ENCODE peak calls at places on chromosomes 12 and 14, in seven cellular contexts. One of them, this sample, is unnamed.

GRCh38 chr12:15173142-15173541 is 48.1 kb downstream of the RERG start:
- DNase-seq in choroid plexus epithelial cell: no peak
- DNase-seq in cardiac muscle cell: no peak
- DNase-seq in HTR-8/SVneo: no peak
- DNase-seq in central memory CD8-positive, alpha-beta T cell: no peak
- DNase-seq in CD8-positive, alpha-beta T cell: no peak
- DNase-seq in GOT3: no peak
- DNase-seq in this sample: no peak

GRCh38 chr12:50517456-50518048 is 12.8 kb downstream of the DIP2B start:
- DNase-seq in choroid plexus epithelial cell: peak
- DNase-seq in cardiac muscle cell: no peak
- DNase-seq in HTR-8/SVneo: no peak
- DNase-seq in central memory CD8-positive, alpha-beta T cell: no peak
- DNase-seq in CD8-positive, alpha-beta T cell: no peak
- DNase-seq in GOT3: no peak
- DNase-seq in this sample: no peak

GRCh38 chr12:56261503-56262230 is 3.5 kb upstream of the ANKRD52 start:
- DNase-seq in choroid plexus epithelial cell: peak
- DNase-seq in cardiac muscle cell: no peak
- DNase-seq in HTR-8/SVneo: peak
- DNase-seq in central memory CD8-positive, alpha-beta T cell: no peak
- DNase-seq in CD8-positive, alpha-beta T cell: no peak
- DNase-seq in GOT3: no peak
- DNase-seq in this sample: no peak

GRCh38 chr14:55671641-55672040 is 91.6 kb downstream of the KTN1 start:
- DNase-seq in choroid plexus epithelial cell: peak
- DNase-seq in cardiac muscle cell: no peak
- DNase-seq in HTR-8/SVneo: no peak
- DNase-seq in central memory CD8-positive, alpha-beta T cell: no peak
- DNase-seq in CD8-positive, alpha-beta T cell: no peak
- DNase-seq in GOT3: no peak
- DNase-seq in this sample: no peak

GRCh38 chr12:69007166-69007857 is 74.3 kb upstream of the CPM start:
- DNase-seq in choroid plexus epithelial cell: peak
- DNase-seq in cardiac muscle cell: peak
- DNase-seq in HTR-8/SVneo: peak
- DNase-seq in central memory CD8-positive, alpha-beta T cell: no peak
- DNase-seq in CD8-positive, alpha-beta T cell: no peak
- DNase-seq in GOT3: no peak
- DNase-seq in this sample: no peak

GRCh38 chr12:87348071-87348470 is 681.1 kb downstream of the C12orf50 start:
- DNase-seq in choroid plexus epithelial cell: no peak
- DNase-seq in cardiac muscle cell: no peak
- DNase-seq in HTR-8/SVneo: no peak
- DNase-seq in central memory CD8-positive, alpha-beta T cell: no peak
- DNase-seq in CD8-positive, alpha-beta T cell: no peak
- DNase-seq in GOT3: no peak
- DNase-seq in this sample: no peak

GRCh38 chr12:83016226-83016835 is 329.6 kb downstream of the TMTC2 start:
- DNase-seq in choroid plexus epithelial cell: peak
- DNase-seq in cardiac muscle cell: peak
- DNase-seq in HTR-8/SVneo: no peak
- DNase-seq in central memory CD8-positive, alpha-beta T cell: no peak
- DNase-seq in CD8-positive, alpha-beta T cell: no peak
- DNase-seq in GOT3: no peak
- DNase-seq in this sample: no peak

GRCh38 chr12:22160396-22161003 is 114.5 kb downstream of the CMAS start:
- DNase-seq in choroid plexus epithelial cell: no peak
- DNase-seq in cardiac muscle cell: no peak
- DNase-seq in HTR-8/SVneo: no peak
- DNase-seq in central memory CD8-positive, alpha-beta T cell: no peak
- DNase-seq in CD8-positive, alpha-beta T cell: no peak
- DNase-seq in GOT3: no peak
- DNase-seq in this sample: no peak

GRCh38 chr12:101963703-101964102 is 86.3 kb downstream of the DRAM1 start:
- DNase-seq in choroid plexus epithelial cell: no peak
- DNase-seq in cardiac muscle cell: no peak
- DNase-seq in HTR-8/SVneo: no peak
- DNase-seq in central memory CD8-positive, alpha-beta T cell: no peak
- DNase-seq in CD8-positive, alpha-beta T cell: no peak
- DNase-seq in GOT3: no peak
- DNase-seq in this sample: no peak

GRCh38 chr12:3158851-3159465 is 81.8 kb downstream of the TSPAN9 start:
- DNase-seq in choroid plexus epithelial cell: peak
- DNase-seq in cardiac muscle cell: no peak
- DNase-seq in HTR-8/SVneo: no peak
- DNase-seq in central memory CD8-positive, alpha-beta T cell: no peak
- DNase-seq in CD8-positive, alpha-beta T cell: no peak
- DNase-seq in GOT3: no peak
- DNase-seq in this sample: no peak

GRCh38 chr12:108591267-108591980 is 6.5 kb downstream of the TMEM119 start:
- DNase-seq in choroid plexus epithelial cell: no peak
- DNase-seq in cardiac muscle cell: no peak
- DNase-seq in HTR-8/SVneo: no peak
- DNase-seq in central memory CD8-positive, alpha-beta T cell: no peak
- DNase-seq in CD8-positive, alpha-beta T cell: no peak
- DNase-seq in GOT3: no peak
- DNase-seq in this sample: no peak

GRCh38 chr12:86334071-86334470 is 77.9 kb upstream of the MGAT4C start:
- DNase-seq in choroid plexus epithelial cell: no peak
- DNase-seq in cardiac muscle cell: no peak
- DNase-seq in HTR-8/SVneo: no peak
- DNase-seq in central memory CD8-positive, alpha-beta T cell: no peak
- DNase-seq in CD8-positive, alpha-beta T cell: no peak
- DNase-seq in GOT3: no peak
- DNase-seq in this sample: no peak

GRCh38 chr12:30437616-30438015 is 258.1 kb downstream of the IPO8 start:
- DNase-seq in choroid plexus epithelial cell: no peak
- DNase-seq in cardiac muscle cell: no peak
- DNase-seq in HTR-8/SVneo: no peak
- DNase-seq in central memory CD8-positive, alpha-beta T cell: no peak
- DNase-seq in CD8-positive, alpha-beta T cell: no peak
- DNase-seq in GOT3: no peak
- DNase-seq in this sample: no peak

GRCh38 chr12:57093412-57094193 is 4.7 kb downstream of the NAB2 start:
- DNase-seq in choroid plexus epithelial cell: peak
- DNase-seq in cardiac muscle cell: peak
- DNase-seq in HTR-8/SVneo: no peak
- DNase-seq in central memory CD8-positive, alpha-beta T cell: no peak
- DNase-seq in CD8-positive, alpha-beta T cell: peak
- DNase-seq in GOT3: no peak
- DNase-seq in this sample: peak

GRCh38 chr12:132174703-132175490 is 30.6 kb downstream of the NOC4L start:
- DNase-seq in choroid plexus epithelial cell: no peak
- DNase-seq in cardiac muscle cell: no peak
- DNase-seq in HTR-8/SVneo: no peak
- DNase-seq in central memory CD8-positive, alpha-beta T cell: no peak
- DNase-seq in CD8-positive, alpha-beta T cell: no peak
- DNase-seq in GOT3: no peak
- DNase-seq in this sample: no peak

GRCh38 chr14:71597289-71597920 is 334.8 kb upstream of the RGS6 start:
- DNase-seq in choroid plexus epithelial cell: no peak
- DNase-seq in cardiac muscle cell: no peak
- DNase-seq in HTR-8/SVneo: no peak
- DNase-seq in central memory CD8-positive, alpha-beta T cell: no peak
- DNase-seq in CD8-positive, alpha-beta T cell: no peak
- DNase-seq in GOT3: no peak
- DNase-seq in this sample: no peak

GRCh38 chr12:88594780-88595179 is 14.5 kb upstream of the KITLG start:
- DNase-seq in choroid plexus epithelial cell: no peak
- DNase-seq in cardiac muscle cell: no peak
- DNase-seq in HTR-8/SVneo: no peak
- DNase-seq in central memory CD8-positive, alpha-beta T cell: no peak
- DNase-seq in CD8-positive, alpha-beta T cell: no peak
- DNase-seq in GOT3: no peak
- DNase-seq in this sample: no peak

GRCh38 chr14:75069021-75069810 is at the start of gene ZC2HC1C:
- DNase-seq in choroid plexus epithelial cell: peak
- DNase-seq in cardiac muscle cell: peak
- DNase-seq in HTR-8/SVneo: peak
- DNase-seq in central memory CD8-positive, alpha-beta T cell: no peak
- DNase-seq in CD8-positive, alpha-beta T cell: peak
- DNase-seq in GOT3: peak
- DNase-seq in this sample: peak

GRCh38 chr14:80787876-80788275 is 153.7 kb downstream of the CEP128 start:
- DNase-seq in choroid plexus epithelial cell: no peak
- DNase-seq in cardiac muscle cell: no peak
- DNase-seq in HTR-8/SVneo: peak
- DNase-seq in central memory CD8-positive, alpha-beta T cell: no peak
- DNase-seq in CD8-positive, alpha-beta T cell: no peak
- DNase-seq in GOT3: no peak
- DNase-seq in this sample: no peak

GRCh38 chr12:131702573-131702877 is 8.4 kb upstream of the SFSWAP start:
- DNase-seq in choroid plexus epithelial cell: no peak
- DNase-seq in cardiac muscle cell: no peak
- DNase-seq in HTR-8/SVneo: no peak
- DNase-seq in central memory CD8-positive, alpha-beta T cell: no peak
- DNase-seq in CD8-positive, alpha-beta T cell: no peak
- DNase-seq in GOT3: no peak
- DNase-seq in this sample: no peak

GRCh38 chr12:55515696-55516095 is 23.5 kb downstream of the OR6C68 start:
- DNase-seq in choroid plexus epithelial cell: no peak
- DNase-seq in cardiac muscle cell: no peak
- DNase-seq in HTR-8/SVneo: no peak
- DNase-seq in central memory CD8-positive, alpha-beta T cell: no peak
- DNase-seq in CD8-positive, alpha-beta T cell: no peak
- DNase-seq in GOT3: no peak
- DNase-seq in this sample: no peak

This sample was measured in nephron progenitor cell.